ENCODE peak calls at places on chromosomes 6 and 20, in eight cellular contexts. One of them, this sample, is unnamed.

GRCh38 chr6:105202486-105202885 is 22.7 kb upstream of the POPDC3 start:
- DNase-seq in tibial artery: no peak
- DNase-seq in thyroid gland: no peak
- DNase-seq in SJSA1: no peak
- DNase-seq in fibroblast of lung: no peak
- DNase-seq in left lung: no peak
- DNase-seq in CD8-positive, alpha-beta memory T cell: no peak
- DNase-seq in heart right ventricle: no peak
- DNase-seq in this sample: no peak

GRCh38 chr6:1335367-1336037 is 23.6 kb downstream of the FOXQ1 start:
- DNase-seq in thyroid gland: peak; percentile 63
- DNase-seq in tibial artery: no peak
- DNase-seq in fibroblast of lung: peak; percentile 91
- DNase-seq in CD8-positive, alpha-beta memory T cell: no peak
- DNase-seq in left lung: peak; percentile 78
- DNase-seq in SJSA1: peak; percentile 88
- DNase-seq in heart right ventricle: peak; percentile 20
- DNase-seq in this sample: no peak

GRCh38 chr6:158058156-158058723 is 76.6 kb downstream of the SYNJ2 start:
- DNase-seq in left lung: no peak
- DNase-seq in SJSA1: no peak
- DNase-seq in heart right ventricle: no peak
- DNase-seq in CD8-positive, alpha-beta memory T cell: no peak
- DNase-seq in thyroid gland: no peak
- DNase-seq in tibial artery: peak; percentile 11
- DNase-seq in fibroblast of lung: peak; percentile 68
- DNase-seq in this sample: no peak

GRCh38 chr6:7106752-7107577 is 796 bp upstream of the RREB1 start:
- DNase-seq in SJSA1: peak; percentile 56
- DNase-seq in CD8-positive, alpha-beta memory T cell: peak; percentile 59
- DNase-seq in fibroblast of lung: no peak
- DNase-seq in heart right ventricle: peak; percentile 46
- DNase-seq in thyroid gland: peak; percentile 32
- DNase-seq in left lung: peak; percentile 44
- DNase-seq in tibial artery: peak; percentile 39
- DNase-seq in this sample: peak; percentile 19

GRCh38 chr6:90195094-90195793 is 101.4 kb downstream of the BACH2 start:
- DNase-seq in thyroid gland: no peak
- DNase-seq in fibroblast of lung: no peak
- DNase-seq in left lung: no peak
- DNase-seq in heart right ventricle: no peak
- DNase-seq in SJSA1: no peak
- DNase-seq in tibial artery: no peak
- DNase-seq in CD8-positive, alpha-beta memory T cell: no peak
- DNase-seq in this sample: no peak

GRCh38 chr20:2742934-2743559 is 50.5 kb downstream of the EBF4 start:
- DNase-seq in thyroid gland: peak; percentile 97
- DNase-seq in CD8-positive, alpha-beta memory T cell: peak; percentile 68
- DNase-seq in left lung: no peak
- DNase-seq in heart right ventricle: peak; percentile 43
- DNase-seq in tibial artery: no peak
- DNase-seq in fibroblast of lung: peak; percentile 46
- DNase-seq in SJSA1: peak; percentile 46
- DNase-seq in this sample: no peak

GRCh38 chr20:8200220-8200619 is 68.2 kb downstream of the PLCB1 start:
- DNase-seq in heart right ventricle: no peak
- DNase-seq in fibroblast of lung: no peak
- DNase-seq in thyroid gland: no peak
- DNase-seq in SJSA1: no peak
- DNase-seq in left lung: no peak
- DNase-seq in CD8-positive, alpha-beta memory T cell: no peak
- DNase-seq in tibial artery: no peak
- DNase-seq in this sample: no peak

GRCh38 chr6:166259296-166259977 is 48.8 kb downstream of the PRR18 start:
- DNase-seq in thyroid gland: no peak
- DNase-seq in CD8-positive, alpha-beta memory T cell: no peak
- DNase-seq in fibroblast of lung: no peak
- DNase-seq in heart right ventricle: no peak
- DNase-seq in tibial artery: peak; percentile 61
- DNase-seq in left lung: peak; percentile 76
- DNase-seq in SJSA1: no peak
- DNase-seq in this sample: peak; percentile 41

GRCh38 chr6:7978736-7979135 is 68.1 kb upstream of the TXNDC5 start:
- DNase-seq in tibial artery: no peak
- DNase-seq in thyroid gland: no peak
- DNase-seq in SJSA1: no peak
- DNase-seq in left lung: no peak
- DNase-seq in fibroblast of lung: no peak
- DNase-seq in CD8-positive, alpha-beta memory T cell: no peak
- DNase-seq in heart right ventricle: no peak
- DNase-seq in this sample: no peak

GRCh38 chr20:51631011-51631950 is 88.8 kb upstream of the NFATC2 start:
- DNase-seq in heart right ventricle: peak; percentile 34
- DNase-seq in left lung: peak; percentile 38
- DNase-seq in thyroid gland: peak; percentile 15
- DNase-seq in tibial artery: peak; percentile 84
- DNase-seq in fibroblast of lung: peak; percentile 99
- DNase-seq in SJSA1: peak; percentile 98
- DNase-seq in CD8-positive, alpha-beta memory T cell: peak; percentile 11
- DNase-seq in this sample: peak; percentile 83

GRCh38 chr6:80637312-80637711 is 530.8 kb downstream of the BCKDHB start:
- DNase-seq in left lung: no peak
- DNase-seq in SJSA1: peak; percentile 64
- DNase-seq in tibial artery: no peak
- DNase-seq in thyroid gland: no peak
- DNase-seq in CD8-positive, alpha-beta memory T cell: no peak
- DNase-seq in fibroblast of lung: peak; percentile 32
- DNase-seq in heart right ventricle: no peak
- DNase-seq in this sample: no peak

GRCh38 chr20:17595846-17596245 is 26.0 kb downstream of the DSTN start:
- DNase-seq in SJSA1: no peak
- DNase-seq in left lung: no peak
- DNase-seq in thyroid gland: no peak
- DNase-seq in heart right ventricle: no peak
- DNase-seq in tibial artery: no peak
- DNase-seq in fibroblast of lung: no peak
- DNase-seq in CD8-positive, alpha-beta memory T cell: no peak
- DNase-seq in this sample: no peak

GRCh38 chr20:36728986-36729385 is 16.9 kb downstream of the NDRG3 start:
- DNase-seq in fibroblast of lung: no peak
- DNase-seq in thyroid gland: no peak
- DNase-seq in CD8-positive, alpha-beta memory T cell: no peak
- DNase-seq in SJSA1: no peak
- DNase-seq in tibial artery: no peak
- DNase-seq in heart right ventricle: no peak
- DNase-seq in left lung: no peak
- DNase-seq in this sample: no peak

GRCh38 chr6:116475151-116475550 is 14.0 kb downstream of the CALHM6 start:
- DNase-seq in fibroblast of lung: no peak
- DNase-seq in CD8-positive, alpha-beta memory T cell: no peak
- DNase-seq in thyroid gland: no peak
- DNase-seq in heart right ventricle: no peak
- DNase-seq in left lung: no peak
- DNase-seq in SJSA1: no peak
- DNase-seq in tibial artery: no peak
- DNase-seq in this sample: no peak

GRCh38 chr20:63132131-63132714 is 83.7 kb downstream of the YTHDF1 start:
- DNase-seq in thyroid gland: no peak
- DNase-seq in SJSA1: no peak
- DNase-seq in CD8-positive, alpha-beta memory T cell: no peak
- DNase-seq in fibroblast of lung: no peak
- DNase-seq in left lung: peak; percentile 10
- DNase-seq in heart right ventricle: peak; percentile 6
- DNase-seq in tibial artery: peak; percentile 12
- DNase-seq in this sample: no peak

GRCh38 chr6:46078294-46078693 is 51.5 kb upstream of the ENPP4 start:
- DNase-seq in CD8-positive, alpha-beta memory T cell: no peak
- DNase-seq in thyroid gland: no peak
- DNase-seq in tibial artery: no peak
- DNase-seq in left lung: no peak
- DNase-seq in SJSA1: no peak
- DNase-seq in heart right ventricle: no peak
- DNase-seq in fibroblast of lung: no peak
- DNase-seq in this sample: no peak

GRCh38 chr20:14284443-14284842 is 53.0 kb downstream of the FLRT3 start:
- DNase-seq in SJSA1: no peak
- DNase-seq in heart right ventricle: no peak
- DNase-seq in tibial artery: no peak
- DNase-seq in left lung: no peak
- DNase-seq in thyroid gland: no peak
- DNase-seq in fibroblast of lung: no peak
- DNase-seq in CD8-positive, alpha-beta memory T cell: no peak
- DNase-seq in this sample: no peak

GRCh38 chr6:30760537-30760936 is 16.2 kb upstream of the IER3 start:
- DNase-seq in fibroblast of lung: no peak
- DNase-seq in CD8-positive, alpha-beta memory T cell: no peak
- DNase-seq in thyroid gland: no peak
- DNase-seq in left lung: no peak
- DNase-seq in SJSA1: no peak
- DNase-seq in tibial artery: no peak
- DNase-seq in heart right ventricle: no peak
- DNase-seq in this sample: no peak

GRCh38 chr6:30763618-30764489 is 19.5 kb upstream of the IER3 start:
- DNase-seq in fibroblast of lung: no peak
- DNase-seq in tibial artery: no peak
- DNase-seq in thyroid gland: peak; percentile 72
- DNase-seq in SJSA1: peak; percentile 73
- DNase-seq in heart right ventricle: no peak
- DNase-seq in left lung: no peak
- DNase-seq in CD8-positive, alpha-beta memory T cell: no peak
- DNase-seq in this sample: no peak

GRCh38 chr6:30761791-30762429 is 17.6 kb upstream of the IER3 start:
- DNase-seq in CD8-positive, alpha-beta memory T cell: no peak
- DNase-seq in heart right ventricle: no peak
- DNase-seq in fibroblast of lung: no peak
- DNase-seq in tibial artery: no peak
- DNase-seq in SJSA1: no peak
- DNase-seq in thyroid gland: no peak
- DNase-seq in left lung: no peak
- DNase-seq in this sample: no peak

GRCh38 chr6:30766461-30767157 is 22.3 kb upstream of the IER3 start:
- DNase-seq in fibroblast of lung: no peak
- DNase-seq in left lung: no peak
- DNase-seq in tibial artery: no peak
- DNase-seq in SJSA1: no peak
- DNase-seq in thyroid gland: peak; percentile 45
- DNase-seq in CD8-positive, alpha-beta memory T cell: no peak
- DNase-seq in heart right ventricle: no peak
- DNase-seq in this sample: no peak

GRCh38 chr6:30763155-30763617 is 18.8 kb upstream of the IER3 start:
- DNase-seq in heart right ventricle: no peak
- DNase-seq in tibial artery: no peak
- DNase-seq in SJSA1: no peak
- DNase-seq in CD8-positive, alpha-beta memory T cell: no peak
- DNase-seq in left lung: no peak
- DNase-seq in fibroblast of lung: no peak
- DNase-seq in thyroid gland: no peak
- DNase-seq in this sample: no peak
- H3K4me1 ChIP-seq in heart right ventricle: peaks cover 24% of the 10 kb centered on the region
- H3K4me1 ChIP-seq in tibial artery: no peaks in the 10 kb centered on the region
- H3K4me1 ChIP-seq in SJSA1: peaks cover 67% of the 10 kb centered on the region
- H3K4me1 ChIP-seq in CD8-positive, alpha-beta memory T cell: peaks cover 24% of the 10 kb centered on the region
- H3K4me1 ChIP-seq in left lung: peaks cover 7% of the 10 kb centered on the region
- H3K4me1 ChIP-seq in fibroblast of lung: peaks cover 18% of the 10 kb centered on the region
- H3K4me1 ChIP-seq in thyroid gland: peaks cover 35% of the 10 kb centered on the region
- H3K4me1 ChIP-seq in this sample: peaks cover 9% of the 10 kb centered on the region

GRCh38 chr20:46090095-46090388 is 280 bp upstream of the NCOA5 start:
- DNase-seq in CD8-positive, alpha-beta memory T cell: no peak
- DNase-seq in SJSA1: no peak
- DNase-seq in heart right ventricle: no peak
- DNase-seq in fibroblast of lung: no peak
- DNase-seq in tibial artery: no peak
- DNase-seq in left lung: no peak
- DNase-seq in thyroid gland: no peak
- DNase-seq in this sample: no peak

GRCh38 chr20:46087161-46087560 is 2.6 kb downstream of the NCOA5 start:
- DNase-seq in fibroblast of lung: peak; percentile 43
- DNase-seq in SJSA1: no peak
- DNase-seq in left lung: no peak
- DNase-seq in tibial artery: no peak
- DNase-seq in heart right ventricle: no peak
- DNase-seq in thyroid gland: no peak
- DNase-seq in CD8-positive, alpha-beta memory T cell: no peak
- DNase-seq in this sample: no peak

GRCh38 chr20:46088409-46089075 is 1.2 kb downstream of the NCOA5 start:
- DNase-seq in tibial artery: no peak
- DNase-seq in fibroblast of lung: peak; percentile 12
- DNase-seq in left lung: no peak
- DNase-seq in SJSA1: peak; percentile 24
- DNase-seq in thyroid gland: peak; percentile 24
- DNase-seq in heart right ventricle: no peak
- DNase-seq in CD8-positive, alpha-beta memory T cell: no peak
- DNase-seq in this sample: no peak

GRCh38 chr20:46089338-46090094 is at the start of gene NCOA5:
- DNase-seq in fibroblast of lung: peak; percentile 96
- DNase-seq in SJSA1: peak; percentile 98
- DNase-seq in CD8-positive, alpha-beta memory T cell: peak; percentile 94
- DNase-seq in left lung: peak; percentile 96
- DNase-seq in tibial artery: peak; percentile 95
- DNase-seq in thyroid gland: peak; percentile 96
- DNase-seq in heart right ventricle: peak; percentile 96
- DNase-seq in this sample: peak; percentile 92

GRCh38 chr20:46089076-46089337 is 755 bp downstream of the NCOA5 start:
- DNase-seq in heart right ventricle: no peak
- DNase-seq in tibial artery: no peak
- DNase-seq in thyroid gland: no peak
- DNase-seq in CD8-positive, alpha-beta memory T cell: no peak
- DNase-seq in SJSA1: no peak
- DNase-seq in left lung: no peak
- DNase-seq in fibroblast of lung: no peak
- DNase-seq in this sample: no peak
- H3K4me1 ChIP-seq in heart right ventricle: peaks cover 53% of the 10 kb centered on the region
- H3K4me1 ChIP-seq in tibial artery: no peaks in the 10 kb centered on the region
- H3K4me1 ChIP-seq in thyroid gland: peaks cover 47% of the 10 kb centered on the region
- H3K4me1 ChIP-seq in CD8-positive, alpha-beta memory T cell: peaks cover 42% of the 10 kb centered on the region
- H3K4me1 ChIP-seq in SJSA1: peaks cover 16% of the 10 kb centered on the region
- H3K4me1 ChIP-seq in left lung: peaks cover 31% of the 10 kb centered on the region
- H3K4me1 ChIP-seq in fibroblast of lung: peaks cover 3% of the 10 kb centered on the region
- H3K4me1 ChIP-seq in this sample: no peaks in the 10 kb centered on the region

DNA sequence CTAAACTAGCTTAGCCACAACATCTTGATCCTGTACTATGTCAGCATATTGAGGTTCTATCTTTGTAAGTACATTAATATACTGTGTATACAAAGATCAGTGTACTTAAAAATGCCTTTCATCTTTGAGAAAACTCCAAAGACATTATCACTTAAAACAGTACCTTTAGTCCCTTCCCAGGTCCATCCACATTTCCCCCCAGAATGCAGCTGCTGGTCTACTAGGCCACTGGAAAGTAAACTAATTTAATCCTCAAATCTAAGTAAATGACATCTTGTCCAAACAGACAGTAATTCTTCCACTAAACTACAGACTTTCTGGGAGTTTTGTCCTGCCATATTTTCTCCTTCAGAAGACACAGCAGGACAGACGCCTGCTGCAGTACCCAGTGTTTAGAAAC is 68.7 kb downstream of the SYCP2 start:
- DNase-seq in tibial artery: no peak
- DNase-seq in fibroblast of lung: no peak
- DNase-seq in heart right ventricle: no peak
- DNase-seq in left lung: no peak
- DNase-seq in CD8-positive, alpha-beta memory T cell: no peak
- DNase-seq in SJSA1: no peak
- DNase-seq in thyroid gland: no peak
- DNase-seq in this sample: no peak
- H3K4me1 ChIP-seq in tibial artery: no peaks in the 10 kb centered on the region
- H3K4me1 ChIP-seq in fibroblast of lung: no peaks in the 10 kb centered on the region
- H3K4me1 ChIP-seq in heart right ventricle: no peaks in the 10 kb centered on the region
- H3K4me1 ChIP-seq in left lung: no peaks in the 10 kb centered on the region
- H3K4me1 ChIP-seq in CD8-positive, alpha-beta memory T cell: no peaks in the 10 kb centered on the region
- H3K4me1 ChIP-seq in SJSA1: no peaks in the 10 kb centered on the region
- H3K4me1 ChIP-seq in thyroid gland: no peaks in the 10 kb centered on the region
- H3K4me1 ChIP-seq in this sample: no peaks in the 10 kb centered on the region

GRCh38 chr6:4901256-4902061 is 102.4 kb downstream of the RPP40 start:
- DNase-seq in fibroblast of lung: no peak
- DNase-seq in left lung: no peak
- DNase-seq in SJSA1: no peak
- DNase-seq in tibial artery: no peak
- DNase-seq in CD8-positive, alpha-beta memory T cell: no peak
- DNase-seq in thyroid gland: no peak
- DNase-seq in heart right ventricle: no peak
- DNase-seq in this sample: no peak
- H3K4me1 ChIP-seq in fibroblast of lung: peaks cover 2% of the 10 kb centered on the region
- H3K4me1 ChIP-seq in left lung: no peaks in the 10 kb centered on the region
- H3K4me1 ChIP-seq in SJSA1: no peaks in the 10 kb centered on the region
- H3K4me1 ChIP-seq in tibial artery: no peaks in the 10 kb centered on the region
- H3K4me1 ChIP-seq in CD8-positive, alpha-beta memory T cell: peaks cover 7% of the 10 kb centered on the region
- H3K4me1 ChIP-seq in thyroid gland: no peaks in the 10 kb centered on the region
- H3K4me1 ChIP-seq in heart right ventricle: peaks cover 4% of the 10 kb centered on the region
- H3K4me1 ChIP-seq in this sample: no peaks in the 10 kb centered on the region